ENCODE peak calls at places on chromosomes 5 and 9, in seven cellular contexts. One of them, this sample, is unnamed.

GRCh38 chr5:10828241-10828640 is 67.2 kb upstream of the DAP start:
- DNase-seq in HepG2: no peak
- DNase-seq in Panc1: no peak
- DNase-seq in K562: no peak
- DNase-seq in GM12878: no peak
- DNase-seq in HCT116: no peak
- DNase-seq in H1: no peak
- DNase-seq in this sample: no peak

GRCh38 chr9:92592946-92593860 is 57.4 kb upstream of the ECM2 start:
- DNase-seq in HepG2: no peak
- DNase-seq in Panc1: no peak
- DNase-seq in K562: no peak
- DNase-seq in GM12878: no peak
- DNase-seq in HCT116: no peak
- DNase-seq in H1: no peak
- DNase-seq in this sample: no peak

GRCh38 chr5:179165421-179166170 is 105.4 kb downstream of the ZNF354C start:
- DNase-seq in HepG2: no peak
- DNase-seq in Panc1: no peak
- DNase-seq in K562: no peak
- DNase-seq in GM12878: no peak
- DNase-seq in HCT116: no peak
- DNase-seq in H1: peak
- DNase-seq in this sample: no peak

GRCh38 chr5:59099270-59099994 is 516.6 kb downstream of the RAB3C start:
- DNase-seq in HepG2: peak
- DNase-seq in Panc1: peak
- DNase-seq in K562: no peak
- DNase-seq in GM12878: no peak
- DNase-seq in HCT116: no peak
- DNase-seq in H1: no peak
- DNase-seq in this sample: no peak

GRCh38 chr9:93297659-93298497 is 113.9 kb downstream of the WNK2 start:
- DNase-seq in HepG2: no peak
- DNase-seq in Panc1: no peak
- DNase-seq in K562: no peak
- DNase-seq in GM12878: no peak
- DNase-seq in HCT116: no peak
- DNase-seq in H1: peak
- DNase-seq in this sample: peak

GRCh38 chr5:139862803-139863202 is 67.2 kb downstream of the PSD2 start:
- DNase-seq in HepG2: no peak
- DNase-seq in Panc1: no peak
- DNase-seq in K562: no peak
- DNase-seq in GM12878: no peak
- DNase-seq in HCT116: no peak
- DNase-seq in H1: no peak
- DNase-seq in this sample: no peak

GRCh38 chr5:133849116-133849515 is 119.3 kb downstream of the C5orf15 start:
- DNase-seq in HepG2: no peak
- DNase-seq in Panc1: no peak
- DNase-seq in K562: no peak
- DNase-seq in GM12878: no peak
- DNase-seq in HCT116: no peak
- DNase-seq in H1: no peak
- DNase-seq in this sample: no peak

GRCh38 chr5:78005021-78005785 is 229.1 kb upstream of the TBCA start:
- DNase-seq in HepG2: peak
- DNase-seq in Panc1: no peak
- DNase-seq in K562: no peak
- DNase-seq in GM12878: no peak
- DNase-seq in HCT116: no peak
- DNase-seq in H1: no peak
- DNase-seq in this sample: no peak

GRCh38 chr5:132294728-132295504 is 722 bp downstream of the SLC22A4 start:
- DNase-seq in HepG2: no peak
- DNase-seq in Panc1: peak
- DNase-seq in K562: peak
- DNase-seq in GM12878: no peak
- DNase-seq in HCT116: peak
- DNase-seq in H1: no peak
- DNase-seq in this sample: no peak

GRCh38 chr5:135307143-135307903 is 91.7 kb downstream of the MACROH2A1 start:
- DNase-seq in HepG2: no peak
- DNase-seq in Panc1: no peak
- DNase-seq in K562: no peak
- DNase-seq in GM12878: no peak
- DNase-seq in HCT116: no peak
- DNase-seq in H1: no peak
- DNase-seq in this sample: no peak

GRCh38 chr5:39270172-39270848 is 50.9 kb upstream of the FYB1 start:
- DNase-seq in HepG2: no peak
- DNase-seq in Panc1: no peak
- DNase-seq in K562: no peak
- DNase-seq in GM12878: peak
- DNase-seq in HCT116: no peak
- DNase-seq in H1: no peak
- DNase-seq in this sample: no peak

DNA sequence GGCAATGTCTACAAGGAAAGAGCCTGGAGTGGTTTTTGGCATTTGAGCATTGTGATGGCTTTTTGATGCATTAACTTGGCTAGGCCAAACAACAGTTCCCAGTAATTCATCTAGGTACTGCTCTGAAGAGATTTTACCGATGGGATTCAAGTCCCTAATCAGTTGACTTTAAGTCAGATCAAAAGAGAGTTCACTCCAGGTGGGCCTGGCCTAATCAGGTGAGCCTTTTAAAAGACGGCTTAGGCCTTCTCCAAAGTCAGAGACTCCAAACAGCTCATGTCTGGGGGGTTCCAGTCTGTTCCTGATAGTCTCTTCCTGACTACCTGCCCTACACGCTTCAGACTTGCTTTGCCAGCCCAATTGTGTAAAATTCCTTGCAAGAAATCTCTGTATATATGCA is 53.7 kb downstream of the RIGI start:
- DNase-seq in HepG2: no peak
- DNase-seq in Panc1: no peak
- DNase-seq in K562: no peak
- DNase-seq in GM12878: no peak
- DNase-seq in HCT116: no peak
- DNase-seq in H1: no peak
- DNase-seq in this sample: no peak
- TF ChIP-seq SIN3A in HepG2: no peak
- TF ChIP-seq SIN3A in Panc1: no peak
- TF ChIP-seq SIN3A in K562: no peak
- TF ChIP-seq SIN3A in GM12878: no peak
- TF ChIP-seq SIN3A in HCT116: no peak
- TF ChIP-seq SIN3A in H1: no peak
- TF ChIP-seq SIN3A in this sample: no peak

DNA sequence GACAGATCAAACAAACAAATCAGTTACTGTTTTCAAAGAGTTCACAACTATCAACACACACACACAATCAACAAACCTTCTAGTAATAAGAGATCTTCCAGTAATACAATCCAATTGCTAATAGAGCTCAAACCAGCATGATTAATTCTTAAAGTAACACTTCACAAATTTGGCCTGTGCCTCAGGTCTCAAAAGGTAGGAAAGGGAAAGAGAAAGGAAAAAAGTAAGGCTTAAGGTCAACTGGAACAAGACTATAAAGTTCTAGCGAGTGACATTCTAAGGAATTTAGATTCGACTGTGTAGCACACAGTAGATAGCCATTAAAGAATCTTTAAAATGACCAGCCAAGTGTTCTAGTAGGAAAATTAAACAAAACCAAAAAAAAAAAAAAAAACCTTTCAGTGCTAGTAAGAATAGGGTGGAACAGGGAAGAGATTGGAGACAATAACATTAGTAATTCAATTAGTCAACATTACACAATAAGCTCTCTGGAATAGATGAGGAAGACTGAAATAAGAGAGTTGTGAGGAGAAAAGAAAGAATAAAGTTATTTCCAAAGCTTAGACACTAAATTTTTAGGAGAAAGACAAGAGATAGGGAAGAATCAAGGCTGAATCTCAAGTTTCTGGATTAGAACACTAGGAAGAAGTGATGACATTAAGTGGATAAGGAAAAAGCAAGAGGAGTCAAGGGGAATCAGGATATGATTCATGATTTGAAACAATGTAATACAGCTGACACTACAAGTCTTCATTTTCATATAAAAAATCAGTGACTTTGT is 86.1 kb downstream of the FBXL17 start:
- DNase-seq in HepG2: no peak
- DNase-seq in Panc1: peak
- DNase-seq in K562: no peak
- DNase-seq in GM12878: no peak
- DNase-seq in HCT116: no peak
- DNase-seq in H1: no peak
- DNase-seq in this sample: no peak
- TF ChIP-seq SIN3A in HepG2: no peak
- TF ChIP-seq SIN3A in Panc1: no peak
- TF ChIP-seq SIN3A in K562: no peak
- TF ChIP-seq SIN3A in GM12878: no peak
- TF ChIP-seq SIN3A in HCT116: no peak
- TF ChIP-seq SIN3A in H1: no peak
- TF ChIP-seq SIN3A in this sample: no peak

DNA sequence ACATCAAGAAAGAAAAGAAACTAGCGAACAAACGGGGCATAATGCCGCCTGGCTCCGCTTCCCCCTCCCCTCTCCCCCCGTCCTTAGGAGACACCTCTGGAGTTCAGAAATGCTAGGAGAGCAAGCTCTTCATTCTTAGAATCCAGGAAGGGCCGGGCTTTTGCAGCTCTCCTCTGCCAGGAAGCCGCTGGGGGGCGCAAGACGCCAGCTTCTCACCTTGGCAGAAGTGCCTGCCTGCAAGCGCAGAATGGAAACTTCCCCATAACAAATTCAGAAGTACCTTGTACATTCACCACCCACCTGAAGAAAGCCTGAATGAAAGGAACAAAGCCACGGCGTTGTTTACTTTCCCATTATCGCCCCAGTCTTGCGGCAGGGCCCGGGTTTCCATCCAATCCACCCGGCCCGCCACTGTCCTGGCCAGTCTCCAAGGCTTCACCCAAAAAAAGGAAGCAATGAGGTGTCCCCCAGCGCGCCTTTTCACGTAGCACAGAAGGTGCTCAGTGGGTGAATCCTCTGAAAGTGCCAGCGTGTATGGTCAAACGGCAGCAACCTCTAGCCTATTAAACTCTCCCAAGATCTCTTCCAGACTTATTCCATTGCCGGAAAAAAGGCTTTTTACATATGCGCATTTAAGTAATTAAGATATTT is 1.7 kb upstream of the GADD45G start:
- DNase-seq in HepG2: peak
- DNase-seq in Panc1: no peak
- DNase-seq in K562: peak
- DNase-seq in GM12878: peak
- DNase-seq in HCT116: peak
- DNase-seq in H1: peak
- DNase-seq in this sample: peak
- TF ChIP-seq SIN3A in HepG2: no peak
- TF ChIP-seq SIN3A in Panc1: no peak
- TF ChIP-seq SIN3A in K562: no peak
- TF ChIP-seq SIN3A in GM12878: no peak
- TF ChIP-seq SIN3A in HCT116: no peak
- TF ChIP-seq SIN3A in H1: no peak
- TF ChIP-seq SIN3A in this sample: no peak

GRCh38 chr5:156815988-156816599 is 34.0 kb upstream of the PPP1R2B start:
- DNase-seq in HepG2: peak
- DNase-seq in Panc1: no peak
- DNase-seq in K562: peak
- DNase-seq in GM12878: no peak
- DNase-seq in HCT116: no peak
- DNase-seq in H1: no peak
- DNase-seq in this sample: peak
- TF ChIP-seq SIN3A in HepG2: no peak
- TF ChIP-seq SIN3A in Panc1: no peak
- TF ChIP-seq SIN3A in K562: no peak
- TF ChIP-seq SIN3A in GM12878: no peak
- TF ChIP-seq SIN3A in HCT116: no peak
- TF ChIP-seq SIN3A in H1: no peak
- TF ChIP-seq SIN3A in this sample: no peak

DNA sequence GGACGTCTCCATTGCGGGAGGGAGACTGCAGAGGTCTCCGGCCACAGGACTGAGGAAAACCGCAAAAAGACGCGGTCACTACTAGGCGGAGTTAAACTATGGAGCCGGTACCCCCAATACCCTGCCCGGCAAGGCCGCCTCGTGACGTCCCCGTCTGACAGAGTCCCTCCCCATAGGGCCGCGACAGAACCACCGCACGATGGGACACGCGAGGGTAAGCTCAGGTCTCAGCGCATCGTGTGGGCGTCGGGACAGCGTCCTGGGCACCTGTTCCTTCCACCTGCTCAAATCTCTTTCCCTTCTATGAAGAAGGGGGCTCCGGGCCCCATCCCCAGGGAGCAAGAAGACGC is 35.2 kb upstream of the GLDC start:
- DNase-seq in HepG2: peak
- DNase-seq in Panc1: no peak
- DNase-seq in K562: peak
- DNase-seq in GM12878: no peak
- DNase-seq in HCT116: no peak
- DNase-seq in H1: no peak
- DNase-seq in this sample: peak
- TF ChIP-seq SIN3A in HepG2: no peak
- TF ChIP-seq SIN3A in Panc1: no peak
- TF ChIP-seq SIN3A in K562: no peak
- TF ChIP-seq SIN3A in GM12878: no peak
- TF ChIP-seq SIN3A in HCT116: no peak
- TF ChIP-seq SIN3A in H1: peak
- TF ChIP-seq SIN3A in this sample: no peak

GRCh38 chr9:80968611-80969010 is 720.7 kb downstream of the TLE1 start:
- DNase-seq in HepG2: no peak
- DNase-seq in Panc1: no peak
- DNase-seq in K562: no peak
- DNase-seq in GM12878: no peak
- DNase-seq in HCT116: no peak
- DNase-seq in H1: no peak
- DNase-seq in this sample: no peak
- TF ChIP-seq SIN3A in HepG2: no peak
- TF ChIP-seq SIN3A in Panc1: no peak
- TF ChIP-seq SIN3A in K562: no peak
- TF ChIP-seq SIN3A in GM12878: no peak
- TF ChIP-seq SIN3A in HCT116: no peak
- TF ChIP-seq SIN3A in H1: no peak
- TF ChIP-seq SIN3A in this sample: no peak

GRCh38 chr9:101567725-101567993 is 27.1 kb downstream of the PPP3R2 start:
- DNase-seq in HepG2: no peak
- DNase-seq in Panc1: no peak
- DNase-seq in K562: no peak
- DNase-seq in GM12878: no peak
- DNase-seq in HCT116: no peak
- DNase-seq in H1: no peak
- DNase-seq in this sample: no peak

GRCh38 chr9:101564252-101564651 is 30.5 kb downstream of the PPP3R2 start:
- DNase-seq in HepG2: no peak
- DNase-seq in Panc1: no peak
- DNase-seq in K562: no peak
- DNase-seq in GM12878: no peak
- DNase-seq in HCT116: no peak
- DNase-seq in H1: no peak
- DNase-seq in this sample: no peak

GRCh38 chr9:101566904-101567724 is 27.7 kb downstream of the PPP3R2 start:
- DNase-seq in HepG2: peak
- DNase-seq in Panc1: no peak
- DNase-seq in K562: peak
- DNase-seq in GM12878: no peak
- DNase-seq in HCT116: peak
- DNase-seq in H1: no peak
- DNase-seq in this sample: no peak

GRCh38 chr9:101561740-101562139 is 28.1 kb downstream of the RNF20 start:
- DNase-seq in HepG2: no peak
- DNase-seq in Panc1: no peak
- DNase-seq in K562: no peak
- DNase-seq in GM12878: no peak
- DNase-seq in HCT116: no peak
- DNase-seq in H1: no peak
- DNase-seq in this sample: no peak

GRCh38 chr9:101562966-101563365 is 29.3 kb downstream of the RNF20 start:
- DNase-seq in HepG2: no peak
- DNase-seq in Panc1: no peak
- DNase-seq in K562: no peak
- DNase-seq in GM12878: no peak
- DNase-seq in HCT116: no peak
- DNase-seq in H1: no peak
- DNase-seq in this sample: no peak
- TF ChIP-seq SIN3A in HepG2: no peak
- TF ChIP-seq SIN3A in Panc1: no peak
- TF ChIP-seq SIN3A in K562: no peak
- TF ChIP-seq SIN3A in GM12878: no peak
- TF ChIP-seq SIN3A in HCT116: no peak
- TF ChIP-seq SIN3A in H1: no peak
- TF ChIP-seq SIN3A in this sample: no peak

This sample was measured in SK-N-SH.